ENCODE peak calls at places on chromosome 14, in four cellular contexts. O is T-helper 22 cell, A is iris pigment epithelial cell, V is posterior cingulate gyrus. G is an unnamed sample.

GRCh38 chr14:56116128-56116900 is 1.9 kb upstream of the PELI2 start:
- DNase-seq in A (peak), V (no peak), O (no peak), G (no peak)

GRCh38 chr14:53209370-53209769 is 56.2 kb upstream of the DDHD1 start:
- DNase-seq in A (peak), V (no peak), O (no peak), G (no peak)

GRCh38 chr14:73976150-73976549 is 26.0 kb downstream of the COQ6 start:
- DNase-seq in O (no peak), V (no peak), A (no peak), G (no peak)

GRCh38 chr14:57420986-57421385 is 30.6 kb downstream of the NAA30 start:
- DNase-seq in V (no peak), O (no peak), A (no peak), G (no peak)

GRCh38 chr14:34252227-34252626 is 209.8 kb downstream of the SPTSSA start:
- DNase-seq in V (no peak), O (no peak), A (no peak), G (no peak)

GRCh38 chr14:78005325-78005724 is 164.8 kb upstream of the NRXN3 start:
- DNase-seq in A (peak), O (no peak), V (no peak), G (no peak)

GRCh38 chr14:68794130-68794855 is 1.4 kb upstream of the ZFP36L1 start:
- DNase-seq in V (peak), O (peak), A (peak), G (peak)

GRCh38 chr14:96363751-96364336 is 518 bp downstream of the GSKIP start:
- DNase-seq in O (peak), V (no peak), A (peak), G (no peak)

GRCh38 chr14:68762944-68763831 is 29.7 kb downstream of the ZFP36L1 start:
- DNase-seq in O (no peak), A (peak), V (no peak), G (no peak)

GRCh38 chr14:69535230-69535848 is 39.3 kb downstream of the CCDC177 start:
- DNase-seq in A (peak), O (no peak), V (peak), G (peak)